ENCODE peak calls at places on chromosomes 7 and 10, in eight cellular contexts. K is body of pancreas; T is prostate gland; R is GM23248; P is neural progenitor cell; S is fibroblast of lung; H is right lobe of liver; I is effector memory CD4-positive, alpha-beta T cell. C is an unnamed sample. For H3K9me3, the result is how much of the 10 kb centered on the place peaks cover.

GRCh38 chr7:47329320-47329926 is 252.5 kb downstream of the TNS3 start:
- DNase-seq in K (no peak), T (no peak), R (no peak), P (no peak), S (no peak), H (no peak), I (no peak), C (peak)

GRCh38 chr10:86599729-86600128 is 54.6 kb upstream of the OPN4 start:
- DNase-seq in K (no peak), T (no peak), R (no peak), P (peak), S (no peak), H (no peak), I (no peak), C (no peak)

GRCh38 chr10:11742779-11743298 is 657 bp downstream of the ECHDC3 start:
- DNase-seq in K (peak), T (no peak), R (no peak), P (no peak), S (peak), H (peak), I (no peak), C (no peak)

GRCh38 chr10:69504576-69505250 is 53.4 kb downstream of the TSPAN15 start:
- DNase-seq in K (no peak), T (no peak), R (no peak), P (no peak), S (no peak), H (peak), I (no peak), C (no peak)

GRCh38 chr10:93334901-93335312 is 147.2 kb downstream of the MYOF start:
- DNase-seq in K (no peak), T (no peak), R (peak), P (no peak), S (no peak), H (no peak), I (no peak), C (peak)

GRCh38 chr10:113167702-113168101 is 217.7 kb downstream of the TCF7L2 start:
- DNase-seq in K (no peak), T (no peak), R (no peak), P (no peak), S (no peak), H (no peak), I (no peak), C (no peak)

GRCh38 chr7:110170762-110171161 is 920.2 kb upstream of the LRRN3 start:
- DNase-seq in K (no peak), T (no peak), R (no peak), P (no peak), S (peak), H (no peak), I (no peak), C (no peak)

GRCh38 chr7:74606101-74606908 is 51.2 kb upstream of the GTF2I start:
- DNase-seq in K (peak), T (peak), R (peak), P (peak), S (no peak), H (peak), I (no peak), C (no peak)

GRCh38 chr10:110797416-110797815 is 74.3 kb upstream of the PDCD4 start:
- DNase-seq in K (no peak), T (no peak), R (no peak), P (no peak), S (no peak), H (no peak), I (no peak), C (no peak)

GRCh38 chr7:45394117-45394708 is 180.0 kb upstream of the ADCY1 start:
- DNase-seq in K (no peak), T (no peak), R (no peak), P (no peak), S (no peak), H (no peak), I (no peak), C (no peak)

GRCh38 chr7:38554586-38554985 is 76.6 kb downstream of the AMPH start:
- DNase-seq in K (no peak), T (no peak), R (no peak), P (no peak), S (no peak), H (no peak), I (no peak), C (no peak)

GRCh38 chr7:30469303-30469702 is 9.3 kb downstream of the NOD1 start:
- DNase-seq in K (peak), T (no peak), R (peak), P (peak), S (peak), H (no peak), I (no peak), C (peak)

GRCh38 chr10:79313911-79314439 is 33.3 kb upstream of the PPIF start:
- DNase-seq in K (no peak), T (no peak), R (no peak), P (no peak), S (no peak), H (peak), I (no peak), C (peak)

GRCh38 chr10:15738237-15738928 is 18.7 kb upstream of the ITGA8 start:
- DNase-seq in K (no peak), T (no peak), R (peak), P (no peak), S (peak), H (no peak), I (no peak), C (no peak)

GRCh38 chr7:24370541-24370940 is 86.6 kb downstream of the NPY start:
- DNase-seq in K (no peak), T (no peak), R (no peak), P (no peak), S (no peak), H (no peak), I (no peak), C (no peak)

GRCh38 chr7:73932364-73932763 is 71.4 kb downstream of the TMEM270 start:
- DNase-seq in K (no peak), T (no peak), R (peak), P (no peak), S (no peak), H (no peak), I (no peak), C (no peak)

GRCh38 chr10:28765641-28766040 is 88.3 kb downstream of the BAMBI start:
- DNase-seq in K (no peak), T (no peak), R (no peak), P (no peak), S (no peak), H (no peak), I (no peak), C (no peak)

GRCh38 chr10:62907470-62908212 is 91.5 kb upstream of the EGR2 start:
- DNase-seq in K (no peak), T (no peak), R (no peak), P (no peak), S (no peak), H (no peak), I (no peak), C (no peak)

GRCh38 chr10:110901954-110902819 is 16.8 kb downstream of the BBIP1 start:
- DNase-seq in K (no peak), T (no peak), R (peak), P (no peak), S (peak), H (no peak), I (no peak), C (no peak)

GRCh38 chr10:63657812-63658211 is 136.6 kb downstream of the REEP3 start:
- DNase-seq in K (no peak), T (no peak), R (no peak), P (no peak), S (no peak), H (no peak), I (no peak), C (no peak)

GRCh38 chr7:139108256-139109187 is 998 bp downstream of the ZC3HAV1 start:
- DNase-seq in K (peak), T (peak), R (peak), P (peak), S (peak), H (peak), I (no peak), C (peak)

GRCh38 chr10:33087922-33088321 is 129.9 kb upstream of the ITGB1 start:
- DNase-seq in K (no peak), T (no peak), R (no peak), P (no peak), S (no peak), H (no peak), I (no peak), C (no peak)

GRCh38 chr7:351256-351655 is 61.3 kb downstream of the FOXL3 start:
- DNase-seq in K (no peak), T (no peak), R (no peak), P (no peak), S (no peak), H (no peak), I (peak), C (no peak)

GRCh38 chr7:123747089-123747488 is 1.7 kb downstream of the WASL start:
- DNase-seq in K (no peak), T (no peak), R (peak), P (no peak), S (no peak), H (no peak), I (no peak), C (no peak)

GRCh38 chr10:99709480-99710229 is 22.3 kb downstream of the COX15 start:
- DNase-seq in K (no peak), T (no peak), R (peak), P (peak), S (peak), H (no peak), I (no peak), C (no peak)

DNA sequence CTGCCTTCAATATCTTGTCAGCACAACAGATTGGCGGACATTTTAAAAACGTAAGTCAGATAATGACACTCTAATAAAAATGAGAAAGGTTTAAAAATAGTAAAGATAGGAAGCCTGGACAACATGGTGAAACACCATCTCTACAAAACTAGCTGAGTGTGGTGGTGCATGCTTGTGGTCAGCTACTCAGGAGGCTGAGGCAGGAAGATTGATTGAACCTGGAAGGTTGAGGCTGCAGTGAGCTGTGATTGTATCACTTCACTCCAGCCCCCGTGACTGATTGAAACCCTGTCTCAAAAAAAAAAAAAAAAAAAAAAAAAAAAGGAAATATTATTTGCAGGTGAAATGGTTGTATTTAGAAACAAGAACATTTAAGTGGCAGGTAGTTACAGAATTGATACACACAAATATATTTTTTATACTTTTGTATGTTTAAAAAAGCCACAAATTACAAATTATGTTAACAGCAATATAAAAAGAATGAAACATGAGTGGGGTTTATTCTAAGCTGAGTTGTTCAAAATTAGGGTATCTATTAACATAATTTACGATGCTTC is 141.9 kb downstream of the ADK start:
- DNase-seq in K (no peak), T (no peak), R (peak), P (no peak), S (peak), H (no peak), I (no peak), C (peak)
- H3K4me3 ChIP-seq in K (no peak), T (no peak), R (peak), P (no peak), S (no peak), H (no peak), I (no peak), C (no peak)

GRCh38 chr10:37948210-37948609 is 28.2 kb downstream of the ZNF25 start:
- DNase-seq in K (no peak), T (no peak), R (no peak), P (no peak), S (no peak), H (no peak), I (no peak), C (no peak)

GRCh38 chr10:37952926-37953325 is 23.5 kb downstream of the ZNF25 start:
- DNase-seq in K (no peak), T (no peak), R (peak), P (no peak), S (no peak), H (no peak), I (no peak), C (no peak)

GRCh38 chr10:37952051-37952815 is 24.2 kb downstream of the ZNF25 start:
- DNase-seq in K (no peak), T (no peak), R (peak), P (no peak), S (no peak), H (no peak), I (no peak), C (peak)

DNA sequence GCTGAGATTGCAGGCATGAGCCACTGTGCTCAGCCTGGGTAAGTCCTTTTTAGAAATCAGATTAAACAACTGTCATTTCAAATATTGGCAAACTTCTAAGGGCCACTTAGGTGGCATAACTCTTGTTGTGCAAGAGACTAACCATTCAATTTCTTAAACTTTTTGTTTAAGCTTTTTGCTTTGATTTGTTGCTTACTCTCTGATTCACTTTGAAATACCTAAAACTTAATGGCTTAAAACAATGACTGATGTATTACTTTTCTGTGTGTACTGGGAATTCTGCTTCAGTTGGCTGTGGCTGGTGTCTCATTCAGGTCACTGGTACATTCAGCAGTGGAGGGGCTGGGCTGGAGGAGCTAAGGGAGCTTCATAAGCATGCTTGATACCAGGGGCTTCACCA is 28.9 kb downstream of the ZNF25 start:
- DNase-seq in K (no peak), T (no peak), R (no peak), P (no peak), S (no peak), H (no peak), I (no peak), C (no peak)
- H3K9me3 ChIP-seq in K (under half), T (under half), R (under half), P (under half), S (under half), H (under half), I (under half), C (under half)

GRCh38 chr10:97024181-97025073 is 161.3 kb downstream of the SLIT1 start:
- DNase-seq in K (peak), T (no peak), R (peak), P (no peak), S (peak), H (no peak), I (no peak), C (peak)
- H3K4me3 ChIP-seq in K (no peak), T (no peak), R (no peak), P (no peak), S (peak), H (no peak), I (no peak), C (no peak)

DNA sequence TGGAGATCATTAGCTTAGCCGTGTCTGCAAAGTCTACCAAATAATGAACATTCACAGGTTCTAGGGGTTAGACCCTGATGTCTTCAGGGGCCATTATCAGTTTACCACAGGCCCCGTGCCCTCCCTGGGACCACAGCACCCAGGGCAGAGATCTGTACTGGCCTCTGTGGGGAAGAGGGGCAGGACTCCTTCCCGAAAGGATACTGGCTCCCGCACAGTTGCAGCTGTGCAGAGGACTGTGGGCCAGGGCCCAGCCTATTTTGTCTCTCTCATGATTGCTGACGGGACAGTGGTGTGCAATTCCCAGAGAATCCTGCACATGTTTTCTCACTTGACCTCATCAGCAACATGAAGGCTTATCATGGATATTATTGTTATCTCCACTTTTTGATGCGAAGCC is 243.9 kb downstream of the GLRX3 start:
- DNase-seq in K (no peak), T (no peak), R (no peak), P (no peak), S (no peak), H (no peak), I (no peak), C (no peak)
- H3K9me3 ChIP-seq in K (under half), T (under half), R (under half), P (under half), S (under half), H (under half), I (under half), C (under half)

C was measured in SJSA1.